ENCODE peak calls at places on chromosomes 6 and 20, in ten cellular contexts. B is activated CD4-positive, CD25-positive, alpha-beta regulatory T cell; T is stimulated activated CD8-positive, alpha-beta memory T cell treated with anti-CD3 and anti-CD28 coated beads, Interleukin-15, amount 100 ng/mL, for 24 hours; X is heart left ventricle; C is GM10248; Z is iris pigment epithelial cell; P is T-helper 1 cell; L is activated CD4-positive, alpha-beta T cell treated with anti-CD3 and anti-CD28 coated beads, Interleukin-2, amount 50 U/mL, for 4 hours; A is sciatic nerve; D is activated effector memory CD4-positive, alpha-beta T cell treated with anti-CD3 and anti-CD28 coated beads, Interleukin-2, amount 50 U/mL, for 16 hours. U is an unnamed sample.

GRCh38 chr6:98835149-98836024 is 1.0 kb downstream of the POU3F2 start:
- DNase-seq in B (no peak), T (no peak), X (no peak), C (peak; percentile 20), Z (no peak), P (no peak), L (no peak), A (no peak), D (no peak), U (no peak)

GRCh38 chr20:41142914-41143313 is 5.6 kb downstream of the PLCG1 start:
- DNase-seq in B (no peak), T (no peak), X (no peak), C (no peak), Z (no peak), P (peak; percentile 39), L (no peak), A (no peak), D (peak; percentile 77), U (no peak)

GRCh38 chr6:62746968-62747367 is 460.9 kb upstream of the KHDRBS2 start:
- DNase-seq in B (no peak), T (no peak), X (no peak), C (no peak), Z (no peak), P (no peak), L (no peak), A (no peak), D (no peak), U (no peak)

GRCh38 chr6:118867181-118867580 is 26.8 kb upstream of the ASF1A start:
- DNase-seq in B (no peak), T (no peak), X (no peak), C (no peak), Z (peak; percentile 40), P (no peak), L (no peak), A (no peak), D (no peak), U (no peak)

GRCh38 chr6:167455371-167455770 is 130.5 kb downstream of the TTLL2 start:
- DNase-seq in B (no peak), T (no peak), X (no peak), C (no peak), Z (no peak), P (no peak), L (no peak), A (no peak), D (no peak), U (no peak)

GRCh38 chr20:42588847-42589246 is 600.9 kb downstream of the PTPRT start:
- DNase-seq in B (no peak), T (no peak), X (no peak), C (no peak), Z (no peak), P (no peak), L (no peak), A (no peak), D (no peak), U (no peak)

GRCh38 chr20:22496817-22497216 is 87.6 kb downstream of the FOXA2 start:
- DNase-seq in B (no peak), T (no peak), X (no peak), C (no peak), Z (no peak), P (no peak), L (no peak), A (no peak), D (no peak), U (no peak)

GRCh38 chr6:116266803-116267202 is 12.9 kb downstream of the TSPYL1 start:
- DNase-seq in B (no peak), T (no peak), X (no peak), C (no peak), Z (peak; percentile 72), P (no peak), L (no peak), A (no peak), D (no peak), U (no peak)

GRCh38 chr6:62059898-62060297 is 226.1 kb downstream of the KHDRBS2 start:
- DNase-seq in B (no peak), T (no peak), X (no peak), C (no peak), Z (no peak), P (no peak), L (no peak), A (no peak), D (no peak), U (no peak)

GRCh38 chr6:7910298-7910653 is 312 bp downstream of the TXNDC5 start:
- DNase-seq in B (no peak), T (no peak), X (no peak), C (no peak), Z (no peak), P (no peak), L (no peak), A (no peak), D (peak; percentile 68), U (no peak)

GRCh38 chr6:120354452-120355098 is 979.7 kb downstream of the TBC1D32 start:
- DNase-seq in B (no peak), T (no peak), X (no peak), C (no peak), Z (no peak), P (no peak), L (no peak), A (no peak), D (no peak), U (no peak)

GRCh38 chr20:2330090-2330695 is 34.4 kb downstream of the TGM3 start:
- DNase-seq in B (no peak), T (no peak), X (no peak), C (no peak), Z (no peak), P (no peak), L (no peak), A (no peak), D (peak; percentile 12), U (no peak)

GRCh38 chr6:75201901-75202672 is 3.8 kb downstream of the COL12A1 start:
- DNase-seq in B (no peak), T (no peak), X (peak; percentile 67), C (peak; percentile 27), Z (peak; percentile 36), P (no peak), L (no peak), A (peak; percentile 72), D (no peak), U (peak; percentile 56)

GRCh38 chr6:73043446-73043845 is 181.8 kb downstream of the KHDC1L start:
- DNase-seq in B (no peak), T (no peak), X (no peak), C (no peak), Z (no peak), P (no peak), L (no peak), A (no peak), D (no peak), U (no peak)

GRCh38 chr6:90397929-90398674 is 101.5 kb upstream of the BACH2 start:
- DNase-seq in B (peak; percentile 48), T (no peak), X (no peak), C (no peak), Z (peak; percentile 39), P (peak; percentile 68), L (peak; percentile 83), A (no peak), D (peak; percentile 94), U (no peak)

GRCh38 chr6:159213401-159213800 is 44.2 kb downstream of the FNDC1 start:
- DNase-seq in B (no peak), T (no peak), X (no peak), C (no peak), Z (no peak), P (no peak), L (no peak), A (no peak), D (no peak), U (no peak)

GRCh38 chr20:44730441-44730840 is 15.2 kb upstream of the KCNK15 start:
- DNase-seq in B (no peak), T (no peak), X (no peak), C (no peak), Z (peak; percentile 81), P (no peak), L (no peak), A (no peak), D (no peak), U (no peak)

GRCh38 chr6:151962246-151962846 is 154.9 kb downstream of the ESR1 start:
- DNase-seq in B (no peak), T (no peak), X (no peak), C (no peak), Z (peak; percentile 18), P (no peak), L (no peak), A (no peak), D (no peak), U (no peak)